ENCODE peak calls at places on chromosome 19, in six cellular contexts. L is OCI-LY7, Z is tibial nerve, Q is tibial artery, N is transverse colon, K is heart left ventricle. X is an unnamed sample. For H3K36me3 and H3K4me1, the result is how much of the 10 kb centered on the place peaks cover.

GRCh38 chr19:15159251-15159650 is 41.5 kb downstream of the NOTCH3 start:
- DNase-seq in Z (no peak), Q (no peak), N (no peak), L (peak), K (no peak), X (no peak)

GRCh38 chr19:15201374-15202023 is 704 bp upstream of the NOTCH3 start:
- DNase-seq in Q (no peak), Z (no peak), N (no peak), K (no peak), L (no peak), X (no peak)

GRCh38 chr19:14023404-14024235 is 4.3 kb upstream of the RLN3 start:
- DNase-seq in Z (no peak), N (peak), K (peak), Q (no peak), L (no peak), X (no peak)

GRCh38 chr19:58558066-58558622 is at the start of gene UBE2M:
- DNase-seq in Q (peak), L (peak), N (peak), Z (no peak), K (peak), X (no peak)

GRCh38 chr19:51687791-51688664 is 5.1 kb upstream of the SPACA6 start:
- DNase-seq in Q (peak), L (no peak), N (peak), K (peak), Z (peak), X (no peak)

GRCh38 chr19:33988601-33989000 is 183.7 kb upstream of the LSM14A start:
- DNase-seq in L (no peak), Q (no peak), K (no peak), Z (no peak), N (no peak), X (no peak)

GRCh38 chr19:8042900-8043299 is 9.7 kb upstream of the CCL25 start:
- DNase-seq in L (no peak), Z (no peak), Q (no peak), K (no peak), N (no peak), X (no peak)

GRCh38 chr19:16764280-16764679 is 44.6 kb downstream of the NWD1 start:
- DNase-seq in Z (no peak), L (no peak), N (no peak), K (no peak), Q (no peak), X (no peak)

GRCh38 chr19:16620018-16620417 is 8.0 kb downstream of the MED26 start:
- DNase-seq in Q (no peak), Z (no peak), N (no peak), K (no peak), L (no peak), X (no peak)

GRCh38 chr19:8595651-8596050 is 14.9 kb downstream of the ADAMTS10 start:
- DNase-seq in K (no peak), Q (no peak), N (no peak), Z (no peak), L (no peak), X (no peak)

GRCh38 chr19:33195711-33196347 is 1.7 kb downstream of the LRP3 start:
- DNase-seq in K (no peak), Q (no peak), L (no peak), Z (no peak), N (no peak), X (no peak)

GRCh38 chr19:54421521-54421920 is 6.3 kb downstream of the TTYH1 start:
- DNase-seq in N (no peak), Q (no peak), K (no peak), Z (no peak), L (no peak), X (no peak)

GRCh38 chr19:38537071-38537847 is 80.5 kb downstream of the MAP4K1 start:
- DNase-seq in Q (no peak), L (no peak), N (no peak), Z (no peak), K (no peak), X (no peak)

GRCh38 chr19:19627716-19628498 is at the start of gene LPAR2:
- DNase-seq in L (peak), Z (no peak), N (peak), K (no peak), Q (no peak), X (no peak)

GRCh38 chr19:16208064-16208759 is 10.5 kb downstream of the AP1M1 start:
- DNase-seq in N (no peak), L (no peak), Z (no peak), K (no peak), Q (peak), X (no peak)

GRCh38 chr19:39146686-39147450 is 21.3 kb downstream of the PAK4 start:
- DNase-seq in Z (no peak), N (no peak), Q (no peak), K (no peak), L (no peak), X (no peak)

DNA sequence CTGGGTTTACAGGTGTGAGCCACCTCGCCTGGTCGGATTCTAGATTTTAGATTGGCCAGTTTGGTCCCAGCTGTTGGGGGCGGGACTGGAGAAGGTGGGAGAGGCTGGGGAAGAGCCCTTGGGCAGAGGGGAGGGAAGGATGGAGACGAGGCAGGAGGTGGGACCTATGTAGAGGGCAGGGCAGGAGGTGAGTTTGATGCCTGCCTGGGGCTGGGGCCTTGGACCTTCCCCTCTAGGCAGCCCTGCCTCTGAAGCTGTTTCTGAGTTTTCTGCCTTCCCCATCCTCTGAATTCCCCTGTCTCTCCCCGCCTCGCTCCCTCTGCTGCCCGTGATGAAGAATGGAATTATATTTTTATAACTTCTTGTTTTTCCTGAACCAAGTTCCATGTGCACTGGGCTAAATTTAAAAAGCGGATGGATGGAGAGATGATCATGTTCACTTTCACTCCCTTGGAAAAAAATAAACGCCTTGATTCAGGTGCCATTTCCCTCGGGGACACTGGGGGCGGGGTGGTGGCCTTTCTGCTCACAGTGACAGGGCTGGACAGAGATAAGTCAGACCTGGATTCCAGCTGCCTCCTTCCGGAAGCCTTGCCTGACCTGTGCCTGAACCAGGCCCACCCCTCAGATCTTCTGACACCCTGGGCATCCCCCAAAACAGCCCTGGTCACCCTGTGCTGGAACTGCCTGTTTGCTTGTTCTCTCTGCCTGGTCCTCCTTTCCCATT is 16.5 kb upstream of the TNFAIP8L1 start:
- DNase-seq in L (no peak), K (no peak), N (no peak), Q (no peak), Z (no peak), X (no peak)
- TF ChIP-seq CTCF in L (no peak), K (no peak), N (no peak), Q (no peak), Z (no peak), X (no peak)

GRCh38 chr19:4911786-4912672 is 2.7 kb downstream of the UHRF1 start:
- DNase-seq in L (peak), K (peak), Z (peak), Q (peak), N (peak), X (peak)

GRCh38 chr19:4909897-4910593 is 744 bp downstream of the UHRF1 start:
- DNase-seq in Q (peak), N (peak), Z (peak), L (peak), K (peak), X (peak)

GRCh38 chr19:4910594-4911273 is 1.4 kb downstream of the UHRF1 start:
- DNase-seq in K (no peak), Q (no peak), Z (no peak), L (peak), N (peak), X (no peak)

GRCh38 chr19:4909172-4909896 is at the start of gene UHRF1:
- DNase-seq in Z (no peak), Q (no peak), L (peak), K (no peak), N (peak), X (no peak)

DNA sequence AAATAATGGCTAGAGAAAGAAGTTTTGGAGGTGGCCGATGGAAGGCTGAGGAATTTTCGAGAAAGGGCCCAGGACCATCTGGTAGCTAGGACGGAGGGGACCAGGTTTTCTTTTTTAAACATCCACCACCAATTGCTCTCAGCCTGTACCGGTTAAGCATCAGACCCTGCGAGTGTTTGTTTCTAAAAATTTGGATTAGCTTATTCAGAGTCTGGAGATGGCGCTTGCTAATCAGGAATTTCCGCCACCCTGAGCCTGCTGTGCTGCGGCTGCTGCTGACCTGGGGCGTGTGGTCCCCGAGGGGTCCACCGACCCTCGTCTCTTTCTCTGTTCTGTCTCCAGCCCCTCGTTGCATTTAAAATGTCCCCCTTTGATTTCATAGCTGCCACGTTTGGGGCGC is 2.0 kb downstream of the UHRF1 start:
- DNase-seq in Q (no peak), Z (no peak), L (peak), K (no peak), N (no peak), X (no peak)
- H3K36me3 ChIP-seq in Q (under half), Z (under half), L (half or more), K (under half), N (under half), X (under half)

DNA sequence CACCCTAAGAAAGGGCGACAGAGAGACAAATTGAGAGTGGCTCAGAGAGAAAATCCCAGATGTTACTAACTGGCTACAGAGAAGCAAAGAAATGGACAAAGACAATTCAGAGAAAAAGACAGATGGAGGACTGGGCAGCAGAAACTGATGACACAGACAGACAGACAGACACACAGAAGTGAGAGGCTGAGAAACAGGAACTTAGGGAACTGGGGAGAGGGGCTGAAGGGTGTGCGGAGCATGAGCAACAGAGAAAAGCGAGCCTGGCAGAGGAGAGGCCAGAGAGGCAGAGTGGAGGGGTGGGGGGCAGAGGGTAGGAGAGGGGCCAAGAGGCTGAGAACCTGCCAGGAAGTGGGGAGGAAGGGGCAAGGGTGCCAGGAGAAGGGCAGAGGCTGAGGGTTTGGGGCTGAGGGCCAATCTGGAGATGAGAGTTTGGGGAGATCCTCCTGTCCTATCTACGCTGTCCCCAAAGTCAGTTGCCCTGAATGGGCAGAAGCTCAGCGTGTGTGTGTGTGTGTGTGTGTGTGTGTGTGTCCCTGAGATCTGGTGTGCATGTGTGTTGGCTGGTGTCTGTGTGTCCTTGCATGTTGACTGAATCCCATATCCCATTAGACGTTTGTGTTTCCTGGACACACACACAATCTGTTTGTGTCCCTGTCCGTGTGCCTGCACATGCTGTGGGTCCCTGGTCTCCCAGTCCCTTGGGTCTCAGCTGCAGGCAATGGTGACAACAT is 5.6 kb upstream of the ERFL start:
- DNase-seq in Z (no peak), K (no peak), N (no peak), Q (no peak), L (peak), X (no peak)
- H3K4me1 ChIP-seq in Z (under half), K (under half), N (under half), Q (under half), L (half or more), X (under half)

GRCh38 chr19:5341448-5341820 is 822 bp upstream of the PTPRS start:
- DNase-seq in K (no peak), Q (no peak), L (no peak), N (no peak), Z (no peak), X (no peak)

GRCh38 chr19:5339470-5339949 is 1.1 kb downstream of the PTPRS start:
- DNase-seq in Q (no peak), K (no peak), L (no peak), Z (no peak), N (no peak), X (no peak)

GRCh38 chr19:5338661-5339469 is 1.7 kb downstream of the PTPRS start:
- DNase-seq in Q (no peak), N (no peak), L (no peak), K (no peak), Z (no peak), X (no peak)

GRCh38 chr19:5340637-5341447 is at the start of gene PTPRS:
- DNase-seq in Q (peak), K (peak), Z (peak), N (peak), L (peak), X (peak)

DNA sequence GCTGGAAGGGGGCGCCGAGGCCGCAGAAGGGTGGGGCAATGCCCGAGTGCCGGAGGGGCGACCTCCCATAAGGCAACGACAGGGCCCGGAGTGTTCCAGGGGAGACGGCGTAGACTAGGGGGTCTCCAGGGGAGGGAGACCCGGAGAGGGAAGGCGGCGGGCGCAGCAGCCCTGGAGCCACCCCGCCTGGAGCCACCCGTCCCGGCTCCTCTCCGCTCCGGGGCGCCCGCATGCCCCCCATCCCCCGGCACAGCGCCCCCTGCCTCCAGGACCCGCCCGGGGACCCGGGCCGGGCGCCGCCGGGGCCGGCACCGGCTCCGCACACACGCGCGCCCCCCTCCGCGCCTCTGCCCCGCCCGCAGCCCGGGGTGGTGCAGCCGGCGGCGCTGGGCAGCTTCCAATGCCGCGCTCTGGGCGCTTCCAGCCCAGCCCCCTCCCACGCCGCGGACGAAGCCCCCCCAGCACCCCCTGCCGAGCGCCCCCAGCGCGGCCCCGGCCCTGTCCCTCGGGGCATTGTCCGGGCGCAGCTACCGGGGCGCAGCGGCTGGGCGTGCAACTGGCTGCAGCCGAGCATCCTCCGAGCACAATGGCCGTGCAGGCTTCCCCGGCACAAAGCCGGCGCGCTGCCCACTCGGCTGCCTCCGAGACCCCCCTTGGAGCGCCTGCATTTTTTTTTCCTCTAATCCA is 519 bp downstream of the PTPRS start:
- DNase-seq in K (no peak), N (no peak), Q (no peak), Z (no peak), L (peak), X (no peak)
- TF ChIP-seq CTCF in K (no peak), N (no peak), Q (no peak), Z (no peak), L (peak), X (no peak)

DNA sequence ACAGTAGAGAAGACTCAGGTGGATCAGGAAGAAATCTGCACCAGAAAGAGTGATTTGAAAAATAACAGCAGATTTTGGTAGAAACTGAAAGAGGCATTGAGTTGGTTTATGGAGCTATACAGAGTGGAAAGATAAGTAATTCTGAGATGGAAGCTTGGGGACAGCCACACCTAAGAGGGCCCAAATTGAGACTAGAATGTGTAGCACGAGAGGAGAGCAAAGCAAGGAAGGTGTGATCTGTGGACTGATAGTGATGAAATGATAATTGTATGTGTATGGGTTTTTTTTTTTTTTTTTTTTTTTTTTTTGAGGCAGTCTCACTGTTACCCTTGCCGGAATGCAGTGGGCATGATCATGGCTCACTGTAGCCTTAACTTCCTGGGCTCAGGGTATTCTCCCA is 16.3 kb downstream of the SAE1 start:
- DNase-seq in Z (no peak), N (no peak), L (no peak), Q (no peak), K (no peak), X (no peak)
- H3K36me3 ChIP-seq in Z (half or more), N (under half), L (half or more), Q (under half), K (half or more), X (under half)

DNA sequence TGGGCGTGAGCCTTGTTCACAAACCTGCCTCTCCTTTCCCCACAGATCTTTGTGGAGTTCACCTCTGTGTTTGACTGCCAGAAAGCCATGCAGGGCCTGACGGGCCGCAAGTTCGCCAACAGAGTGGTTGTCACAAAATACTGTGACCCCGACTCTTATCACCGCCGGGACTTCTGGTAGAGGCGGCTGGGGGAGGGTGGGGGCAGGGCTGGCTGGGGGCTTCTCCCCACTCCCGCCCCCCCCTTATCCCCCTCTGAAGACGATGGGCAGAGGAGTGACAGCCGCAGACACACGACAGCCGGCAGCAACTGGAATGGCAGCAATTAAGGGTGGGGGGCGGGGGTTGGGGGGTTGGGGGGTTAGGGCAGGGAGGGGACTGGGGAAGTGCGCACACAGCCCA is 1.1 kb upstream of the EPN1 start:
- DNase-seq in N (no peak), L (no peak), Z (no peak), Q (no peak), K (no peak), X (no peak)
- H3K4me1 ChIP-seq in N (under half), L (under half), Z (half or more), Q (under half), K (under half), X (under half)

DNA sequence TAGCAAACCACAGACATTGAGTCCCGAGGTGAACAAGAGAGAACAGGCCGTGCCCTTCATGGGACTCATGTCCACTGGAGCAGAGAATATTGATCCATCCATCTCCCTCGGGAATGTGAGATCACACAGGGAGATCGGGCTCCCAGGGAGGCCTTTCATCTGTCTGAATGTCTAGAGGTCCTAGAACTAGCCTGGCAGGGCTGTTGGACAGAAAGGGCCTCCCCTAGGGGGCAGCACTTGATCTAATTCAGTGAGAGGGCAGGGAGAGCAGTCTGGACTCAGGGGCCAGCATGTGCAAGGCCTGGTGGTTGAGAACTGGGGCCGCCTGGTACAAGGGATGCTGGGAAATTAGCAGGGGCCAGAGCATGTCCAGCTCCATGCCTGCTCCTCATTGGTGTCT is 4.3 kb downstream of the RUVBL2 start:
- DNase-seq in K (no peak), N (peak), Z (no peak), L (peak), Q (no peak), X (peak)
- TF ChIP-seq CTCF in K (peak), N (peak), Z (no peak), L (peak), Q (no peak), X (peak)

DNA sequence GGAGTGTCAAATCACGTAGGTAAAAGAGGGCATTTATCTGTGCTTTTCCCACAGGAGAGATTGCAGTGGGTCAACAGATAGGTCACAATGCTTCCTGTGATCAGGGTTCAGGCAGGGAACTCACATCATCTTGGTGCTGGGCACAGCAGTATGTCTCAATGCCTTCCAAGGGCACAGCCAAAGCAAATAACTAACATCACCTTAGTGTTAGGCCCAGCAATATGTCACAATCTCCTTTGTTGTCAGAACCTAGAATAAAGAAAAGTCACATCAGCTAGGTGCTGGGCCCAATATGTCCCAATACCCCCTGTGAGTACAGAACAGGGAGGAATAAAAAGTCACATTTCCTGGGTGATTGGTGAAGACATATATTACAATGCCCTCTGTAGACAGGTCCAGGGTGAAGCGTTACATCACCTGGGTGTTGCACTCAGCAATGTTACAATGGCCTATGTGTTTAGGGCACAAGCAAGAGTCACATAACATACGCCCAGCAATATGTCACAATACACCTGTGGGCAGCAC is 11.4 kb upstream of the ZNF724 start:
- DNase-seq in Q (no peak), L (no peak), K (no peak), N (no peak), Z (no peak), X (no peak)
- H3K36me3 ChIP-seq in Q (under half), L (half or more), K (under half), N (under half), Z (half or more), X (under half)

GRCh38 chr19:35019144-35019543 is 11.1 kb upstream of the SCN1B start:
- DNase-seq in N (no peak), L (no peak), Q (no peak), K (no peak), Z (no peak), X (no peak)
- H3K4me1 ChIP-seq in N (under half), L (under half), Q (under half), K (under half), Z (under half), X (under half)

GRCh38 chr19:35783469-35784400 is 8.4 kb downstream of the ARHGAP33 start:
- DNase-seq in L (no peak), Q (no peak), Z (no peak), N (no peak), K (no peak), X (no peak)
- TF ChIP-seq CTCF in L (no peak), Q (no peak), Z (no peak), N (no peak), K (no peak), X (no peak)